ENCODE peak calls at places on chromosomes 2 and 18, in ten cellular contexts. E is stomach, Q is lower leg skin, T is dorsolateral prefrontal cortex, G is OCI-LY7, X is coronary artery, J is cardiac muscle cell, A is AG10803, M is heart right ventricle, H is foreskin fibroblast. V is an unnamed sample.

GRCh38 chr2:41910126-41910525 is 137.7 kb upstream of the PKDCC start:
- DNase-seq in E (no peak), Q (no peak), T (no peak), G (no peak), X (no peak), J (no peak), A (peak; percentile 54), M (no peak), H (no peak), V (no peak)

GRCh38 chr2:150374562-150374961 is 112.9 kb downstream of the RND3 start:
- DNase-seq in E (no peak), Q (no peak), T (no peak), G (no peak), X (no peak), J (no peak), A (no peak), M (peak; percentile 6), H (no peak), V (no peak)

GRCh38 chr2:29446852-29447251 is 331.6 kb downstream of the CLIP4 start:
- DNase-seq in E (no peak), Q (no peak), T (no peak), G (no peak), X (no peak), J (no peak), A (peak; percentile 35), M (no peak), H (peak; percentile 15), V (no peak)

GRCh38 chr18:73954267-73954666 is 193.4 kb downstream of the FBXO15 start:
- DNase-seq in E (no peak), Q (no peak), T (no peak), G (no peak), X (no peak), J (no peak), A (no peak), M (no peak), H (no peak), V (no peak)

GRCh38 chr18:61589724-61590065 is 256.5 kb downstream of the CDH20 start:
- DNase-seq in E (no peak), Q (no peak), T (no peak), G (no peak), X (no peak), J (peak; percentile 90), A (peak; percentile 49), M (peak; percentile 9), H (peak; percentile 76), V (peak; percentile 72)

GRCh38 chr2:188046437-188046836 is 245.2 kb upstream of the GULP1 start:
- DNase-seq in E (no peak), Q (no peak), T (no peak), G (no peak), X (no peak), J (peak; percentile 22), A (no peak), M (no peak), H (peak; percentile 48), V (peak; percentile 6)

GRCh38 chr2:212994976-212995375 is 156.4 kb downstream of the IKZF2 start:
- DNase-seq in E (no peak), Q (no peak), T (no peak), G (no peak), X (no peak), J (no peak), A (no peak), M (no peak), H (peak; percentile 43), V (peak; percentile 55)

GRCh38 chr18:79469309-79469708 is 73.6 kb downstream of the NFATC1 start:
- DNase-seq in E (no peak), Q (no peak), T (no peak), G (no peak), X (no peak), J (no peak), A (no peak), M (no peak), H (no peak), V (no peak)

GRCh38 chr2:214575030-214575949 is 164.4 kb downstream of the VWC2L start:
- DNase-seq in E (no peak), Q (no peak), T (peak; percentile 75), G (no peak), X (no peak), J (no peak), A (no peak), M (no peak), H (no peak), V (no peak)

GRCh38 chr2:237540823-237541222 is 25.6 kb upstream of the PRLH start:
- DNase-seq in E (peak; percentile 82), Q (peak; percentile 73), T (no peak), G (no peak), X (no peak), J (peak; percentile 40), A (peak; percentile 75), M (peak; percentile 78), H (peak; percentile 94), V (peak; percentile 60)

GRCh38 chr2:88190808-88191721 is 20.9 kb downstream of the THNSL2 start:
- DNase-seq in E (no peak), Q (no peak), T (no peak), G (peak; percentile 51), X (no peak), J (peak; percentile 53), A (peak; percentile 35), M (no peak), H (peak; percentile 37), V (peak; percentile 39)
- TF ChIP-seq CTCF in E (peak; percentile 30), Q (no peak), T (peak; percentile 73), G (peak; percentile 76), X (no peak), J (peak; percentile 50), A (peak; percentile 69), M (peak; percentile 42), H (peak; percentile 36), V (peak; percentile 46)

GRCh38 chr2:126972272-126972626 is 73.6 kb downstream of the TEX51 start:
- DNase-seq in E (no peak), Q (no peak), T (no peak), G (no peak), X (no peak), J (no peak), A (no peak), M (no peak), H (no peak), V (no peak)
- H3K4me3 ChIP-seq in E (peak overlapping the region; percentile 49), Q (no peak overlapping the region), T (peak overlapping the region; percentile 62), G (no peak overlapping the region), X (peak overlapping the region; percentile 73), J (no peak overlapping the region), A (no peak overlapping the region), M (peak overlapping the region; percentile 56), H (no peak overlapping the region), V (no peak overlapping the region)

DNA sequence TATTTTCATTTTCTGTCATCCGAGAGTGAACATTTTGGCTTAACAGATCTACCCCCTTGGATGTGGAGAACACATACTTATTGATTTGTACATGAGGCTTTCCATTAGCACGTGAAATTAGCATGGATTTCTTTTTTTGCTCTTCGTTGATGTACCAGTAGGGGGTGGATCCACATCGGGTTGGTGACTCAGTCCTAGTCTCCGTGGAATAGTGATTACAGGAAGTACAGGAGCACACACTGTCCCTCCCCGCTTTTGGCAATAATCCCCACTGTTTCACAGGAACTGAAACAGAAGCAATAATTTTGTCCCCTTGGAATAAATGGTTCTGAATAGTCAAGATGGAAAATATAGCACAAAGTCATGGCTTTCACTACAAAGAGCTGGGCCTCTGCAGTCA is 229.0 kb downstream of the GALR1 start:
- DNase-seq in E (no peak), Q (peak; percentile 68), T (no peak), G (no peak), X (no peak), J (peak; percentile 58), A (no peak), M (peak; percentile 81), H (peak; percentile 19), V (peak; percentile 78)
- TF ChIP-seq CTCF in E (no peak), Q (no peak), T (peak; percentile 28), G (no peak), X (no peak), J (peak; percentile 27), A (no peak), M (no peak), H (no peak), V (peak; percentile 34)

GRCh38 chr2:209772316-209772715 is 684 bp downstream of the UNC80 start:
- DNase-seq in E (no peak), Q (no peak), T (no peak), G (no peak), X (no peak), J (no peak), A (no peak), M (no peak), H (no peak), V (no peak)

GRCh38 chr2:209767316-209767715 is 4.3 kb upstream of the UNC80 start:
- DNase-seq in E (no peak), Q (no peak), T (no peak), G (no peak), X (no peak), J (no peak), A (no peak), M (no peak), H (no peak), V (no peak)

GRCh38 chr2:209768557-209768956 is 3.1 kb upstream of the UNC80 start:
- DNase-seq in E (no peak), Q (no peak), T (no peak), G (no peak), X (no peak), J (no peak), A (no peak), M (no peak), H (no peak), V (no peak)

GRCh38 chr2:209773377-209773776 is 1.7 kb downstream of the UNC80 start:
- DNase-seq in E (no peak), Q (no peak), T (no peak), G (no peak), X (no peak), J (no peak), A (no peak), M (no peak), H (no peak), V (no peak)

DNA sequence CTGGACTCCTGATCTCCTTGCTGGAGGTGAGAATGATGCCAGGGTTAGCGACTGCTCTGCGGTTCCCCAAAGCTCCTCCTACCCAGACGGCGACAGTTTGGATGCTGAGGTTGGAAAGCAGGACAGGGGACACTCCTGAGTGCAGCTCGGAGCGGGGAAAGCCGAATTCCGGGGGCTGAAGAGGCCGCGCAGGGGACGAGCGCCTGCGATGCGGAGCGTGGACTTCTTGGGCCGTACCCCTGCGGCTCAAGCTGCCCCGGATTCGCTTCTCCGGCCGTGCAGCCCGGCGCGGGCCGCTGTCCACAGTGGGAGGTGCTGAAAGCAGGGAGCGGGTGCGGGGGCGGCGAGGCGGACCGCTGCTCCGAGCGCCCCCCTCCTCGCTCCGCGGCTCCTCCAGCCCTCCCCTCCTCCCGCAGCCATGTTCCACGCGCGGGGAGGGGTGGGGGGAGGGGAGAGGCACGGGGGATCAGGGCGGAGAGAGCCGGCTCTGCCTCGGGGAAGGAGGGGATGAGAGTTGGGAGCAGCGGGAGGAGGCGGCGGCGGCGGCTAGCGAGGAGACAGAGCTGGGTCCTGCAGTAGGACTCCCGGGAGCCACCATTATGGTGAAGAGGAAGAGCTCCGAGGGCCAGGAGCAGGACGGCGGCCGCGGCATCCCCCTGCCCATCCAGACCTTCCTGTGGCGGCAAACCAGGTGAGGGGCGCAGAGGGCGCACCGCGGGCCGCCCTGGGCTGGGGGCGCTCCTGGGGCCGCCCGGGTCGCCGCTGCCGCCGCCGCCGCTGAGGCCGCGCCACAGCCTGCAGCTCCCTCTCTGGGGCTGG is at the start of gene UNC80:
- DNase-seq in E (peak; percentile 62), Q (no peak), T (peak; percentile 78), G (no peak), X (no peak), J (peak; percentile 75), A (peak; percentile 28), M (peak; percentile 70), H (peak; percentile 85), V (peak; percentile 72)
- H3K4me3 ChIP-seq in E (peak within 1 kb of the TSS; percentile 42), Q (no peak within 1 kb of the TSS), T (peak within 1 kb of the TSS; percentile 70), G (no peak within 1 kb of the TSS), X (peak within 1 kb of the TSS; percentile 61), J (peak within 1 kb of the TSS; percentile 57), A (peak within 1 kb of the TSS; percentile 28), M (peak within 1 kb of the TSS; percentile 51), H (peak within 1 kb of the TSS; percentile 18), V (peak within 1 kb of the TSS; percentile 33)